ENCODE peak calls at places on chromosomes 1 and 21, in ten cellular contexts. One of them, this sample, is unnamed.

GRCh38 chr1:239736479-239736878 is 350.1 kb downstream of the CHRM3 start:
- DNase-seq in NB4: no peak
- DNase-seq in MCF 10A: no peak
- DNase-seq in adrenal gland: no peak
- DNase-seq in AG09319: no peak
- DNase-seq in cardiac muscle cell: no peak
- DNase-seq in mesothelial cell of epicardium: no peak
- DNase-seq in keratinocyte: no peak
- DNase-seq in fibroblast of pulmonary artery: no peak
- DNase-seq in IMR-90: no peak
- DNase-seq in this sample: no peak

GRCh38 chr1:207902566-207902965 is 8.4 kb downstream of the CD34 start:
- DNase-seq in fibroblast of pulmonary artery: no peak
- DNase-seq in adrenal gland: no peak
- DNase-seq in keratinocyte: no peak
- DNase-seq in IMR-90: no peak
- DNase-seq in mesothelial cell of epicardium: no peak
- DNase-seq in NB4: no peak
- DNase-seq in MCF 10A: no peak
- DNase-seq in cardiac muscle cell: no peak
- DNase-seq in AG09319: no peak
- DNase-seq in this sample: no peak

GRCh38 chr1:225946803-225947202 is 5.8 kb upstream of the LEFTY2 start:
- DNase-seq in NB4: no peak
- DNase-seq in IMR-90: no peak
- DNase-seq in AG09319: no peak
- DNase-seq in fibroblast of pulmonary artery: no peak
- DNase-seq in mesothelial cell of epicardium: no peak
- DNase-seq in adrenal gland: no peak
- DNase-seq in keratinocyte: no peak
- DNase-seq in cardiac muscle cell: no peak
- DNase-seq in MCF 10A: no peak
- DNase-seq in this sample: no peak

GRCh38 chr1:93769767-93770166 is 88.1 kb upstream of the BCAR3 start:
- DNase-seq in MCF 10A: no peak
- DNase-seq in AG09319: no peak
- DNase-seq in mesothelial cell of epicardium: no peak
- DNase-seq in cardiac muscle cell: no peak
- DNase-seq in keratinocyte: no peak
- DNase-seq in IMR-90: no peak
- DNase-seq in adrenal gland: no peak
- DNase-seq in NB4: no peak
- DNase-seq in fibroblast of pulmonary artery: no peak
- DNase-seq in this sample: no peak

GRCh38 chr1:204123376-204123775 is 28.5 kb downstream of the ETNK2 start:
- DNase-seq in keratinocyte: no peak
- DNase-seq in AG09319: no peak
- DNase-seq in fibroblast of pulmonary artery: no peak
- DNase-seq in mesothelial cell of epicardium: no peak
- DNase-seq in cardiac muscle cell: no peak
- DNase-seq in IMR-90: peak
- DNase-seq in NB4: peak
- DNase-seq in adrenal gland: no peak
- DNase-seq in MCF 10A: no peak
- DNase-seq in this sample: no peak

GRCh38 chr1:240562111-240562590 is 49.8 kb downstream of the GREM2 start:
- DNase-seq in AG09319: no peak
- DNase-seq in NB4: peak
- DNase-seq in adrenal gland: no peak
- DNase-seq in IMR-90: peak
- DNase-seq in mesothelial cell of epicardium: no peak
- DNase-seq in fibroblast of pulmonary artery: peak
- DNase-seq in keratinocyte: no peak
- DNase-seq in cardiac muscle cell: no peak
- DNase-seq in MCF 10A: peak
- DNase-seq in this sample: no peak

GRCh38 chr1:230866171-230866811 is 2.0 kb downstream of the C1orf198 start:
- DNase-seq in MCF 10A: no peak
- DNase-seq in IMR-90: no peak
- DNase-seq in fibroblast of pulmonary artery: no peak
- DNase-seq in cardiac muscle cell: no peak
- DNase-seq in mesothelial cell of epicardium: no peak
- DNase-seq in AG09319: no peak
- DNase-seq in adrenal gland: no peak
- DNase-seq in NB4: no peak
- DNase-seq in keratinocyte: no peak
- DNase-seq in this sample: no peak

GRCh38 chr21:16343776-16344175 is 614.0 kb downstream of the USP25 start:
- DNase-seq in MCF 10A: no peak
- DNase-seq in adrenal gland: no peak
- DNase-seq in AG09319: no peak
- DNase-seq in NB4: no peak
- DNase-seq in cardiac muscle cell: peak
- DNase-seq in IMR-90: no peak
- DNase-seq in fibroblast of pulmonary artery: no peak
- DNase-seq in mesothelial cell of epicardium: no peak
- DNase-seq in keratinocyte: no peak
- DNase-seq in this sample: no peak

GRCh38 chr1:206658264-206658980 is 23.1 kb downstream of the DYRK3 start:
- DNase-seq in fibroblast of pulmonary artery: no peak
- DNase-seq in adrenal gland: no peak
- DNase-seq in IMR-90: no peak
- DNase-seq in mesothelial cell of epicardium: no peak
- DNase-seq in AG09319: no peak
- DNase-seq in MCF 10A: no peak
- DNase-seq in NB4: peak
- DNase-seq in cardiac muscle cell: peak
- DNase-seq in keratinocyte: no peak
- DNase-seq in this sample: peak

GRCh38 chr1:41641483-41641829 is 157.0 kb upstream of the EDN2 start:
- DNase-seq in cardiac muscle cell: no peak
- DNase-seq in adrenal gland: no peak
- DNase-seq in MCF 10A: no peak
- DNase-seq in NB4: no peak
- DNase-seq in IMR-90: no peak
- DNase-seq in keratinocyte: no peak
- DNase-seq in AG09319: no peak
- DNase-seq in fibroblast of pulmonary artery: no peak
- DNase-seq in mesothelial cell of epicardium: no peak
- DNase-seq in this sample: no peak

GRCh38 chr1:156893048-156893953 is at the start of gene PEAR1:
- DNase-seq in AG09319: no peak
- DNase-seq in MCF 10A: no peak
- DNase-seq in IMR-90: peak
- DNase-seq in keratinocyte: no peak
- DNase-seq in mesothelial cell of epicardium: no peak
- DNase-seq in cardiac muscle cell: no peak
- DNase-seq in NB4: no peak
- DNase-seq in adrenal gland: peak
- DNase-seq in fibroblast of pulmonary artery: peak
- DNase-seq in this sample: no peak

GRCh38 chr1:29624320-29624719 is 388.0 kb downstream of the PTPRU start:
- DNase-seq in cardiac muscle cell: no peak
- DNase-seq in adrenal gland: no peak
- DNase-seq in mesothelial cell of epicardium: no peak
- DNase-seq in fibroblast of pulmonary artery: no peak
- DNase-seq in NB4: no peak
- DNase-seq in IMR-90: no peak
- DNase-seq in AG09319: no peak
- DNase-seq in keratinocyte: no peak
- DNase-seq in MCF 10A: no peak
- DNase-seq in this sample: no peak

GRCh38 chr1:224700915-224701531 is 84.9 kb downstream of the CNIH3 start:
- DNase-seq in cardiac muscle cell: peak
- DNase-seq in IMR-90: peak
- DNase-seq in mesothelial cell of epicardium: no peak
- DNase-seq in keratinocyte: no peak
- DNase-seq in fibroblast of pulmonary artery: peak
- DNase-seq in AG09319: no peak
- DNase-seq in MCF 10A: peak
- DNase-seq in adrenal gland: no peak
- DNase-seq in NB4: peak
- DNase-seq in this sample: no peak

GRCh38 chr1:20726932-20727745 is 5.4 kb downstream of the SH2D5 start:
- DNase-seq in IMR-90: no peak
- DNase-seq in keratinocyte: no peak
- DNase-seq in NB4: no peak
- DNase-seq in mesothelial cell of epicardium: no peak
- DNase-seq in fibroblast of pulmonary artery: no peak
- DNase-seq in MCF 10A: no peak
- DNase-seq in cardiac muscle cell: no peak
- DNase-seq in adrenal gland: peak
- DNase-seq in AG09319: no peak
- DNase-seq in this sample: no peak

GRCh38 chr1:228410015-228410414 is 3.4 kb upstream of the TRIM11 start:
- DNase-seq in IMR-90: peak
- DNase-seq in mesothelial cell of epicardium: no peak
- DNase-seq in keratinocyte: no peak
- DNase-seq in adrenal gland: peak
- DNase-seq in AG09319: no peak
- DNase-seq in cardiac muscle cell: no peak
- DNase-seq in MCF 10A: peak
- DNase-seq in fibroblast of pulmonary artery: peak
- DNase-seq in NB4: peak
- DNase-seq in this sample: no peak

GRCh38 chr21:25350056-25350455 is 257.2 kb downstream of the MRPL39 start:
- DNase-seq in IMR-90: peak
- DNase-seq in mesothelial cell of epicardium: no peak
- DNase-seq in MCF 10A: peak
- DNase-seq in fibroblast of pulmonary artery: peak
- DNase-seq in cardiac muscle cell: peak
- DNase-seq in adrenal gland: no peak
- DNase-seq in keratinocyte: no peak
- DNase-seq in NB4: peak
- DNase-seq in AG09319: no peak
- DNase-seq in this sample: no peak
- TF ChIP-seq CTCF in IMR-90: peak
- TF ChIP-seq CTCF in mesothelial cell of epicardium: no peak
- TF ChIP-seq CTCF in MCF 10A: peak
- TF ChIP-seq CTCF in fibroblast of pulmonary artery: peak
- TF ChIP-seq CTCF in cardiac muscle cell: peak
- TF ChIP-seq CTCF in adrenal gland: no peak
- TF ChIP-seq CTCF in keratinocyte: peak
- TF ChIP-seq CTCF in NB4: peak
- TF ChIP-seq CTCF in AG09319: peak
- TF ChIP-seq CTCF in this sample: no peak

GRCh38 chr1:59149435-59149834 is 147.5 kb upstream of the FGGY start:
- DNase-seq in NB4: no peak
- DNase-seq in IMR-90: no peak
- DNase-seq in keratinocyte: no peak
- DNase-seq in AG09319: no peak
- DNase-seq in fibroblast of pulmonary artery: no peak
- DNase-seq in mesothelial cell of epicardium: no peak
- DNase-seq in MCF 10A: no peak
- DNase-seq in cardiac muscle cell: no peak
- DNase-seq in adrenal gland: no peak
- DNase-seq in this sample: no peak

GRCh38 chr1:59143824-59144223 is 153.1 kb upstream of the FGGY start:
- DNase-seq in AG09319: no peak
- DNase-seq in keratinocyte: no peak
- DNase-seq in mesothelial cell of epicardium: no peak
- DNase-seq in fibroblast of pulmonary artery: peak
- DNase-seq in cardiac muscle cell: peak
- DNase-seq in IMR-90: peak
- DNase-seq in NB4: no peak
- DNase-seq in MCF 10A: no peak
- DNase-seq in adrenal gland: no peak
- DNase-seq in this sample: no peak

GRCh38 chr1:59146056-59146455 is 150.8 kb upstream of the FGGY start:
- DNase-seq in AG09319: no peak
- DNase-seq in adrenal gland: no peak
- DNase-seq in cardiac muscle cell: no peak
- DNase-seq in keratinocyte: no peak
- DNase-seq in IMR-90: no peak
- DNase-seq in fibroblast of pulmonary artery: no peak
- DNase-seq in mesothelial cell of epicardium: no peak
- DNase-seq in MCF 10A: no peak
- DNase-seq in NB4: no peak
- DNase-seq in this sample: no peak

GRCh38 chr1:59144959-59145358 is 151.9 kb upstream of the FGGY start:
- DNase-seq in MCF 10A: no peak
- DNase-seq in IMR-90: no peak
- DNase-seq in fibroblast of pulmonary artery: no peak
- DNase-seq in mesothelial cell of epicardium: no peak
- DNase-seq in AG09319: no peak
- DNase-seq in adrenal gland: no peak
- DNase-seq in NB4: no peak
- DNase-seq in keratinocyte: no peak
- DNase-seq in cardiac muscle cell: no peak
- DNase-seq in this sample: no peak

GRCh38 chr1:59146651-59147358 is 150.1 kb upstream of the FGGY start:
- DNase-seq in AG09319: no peak
- DNase-seq in IMR-90: peak
- DNase-seq in keratinocyte: no peak
- DNase-seq in cardiac muscle cell: peak
- DNase-seq in NB4: peak
- DNase-seq in adrenal gland: peak
- DNase-seq in MCF 10A: no peak
- DNase-seq in mesothelial cell of epicardium: no peak
- DNase-seq in fibroblast of pulmonary artery: peak
- DNase-seq in this sample: peak
- TF ChIP-seq CTCF in AG09319: peak
- TF ChIP-seq CTCF in IMR-90: peak
- TF ChIP-seq CTCF in keratinocyte: no peak
- TF ChIP-seq CTCF in cardiac muscle cell: peak
- TF ChIP-seq CTCF in NB4: peak
- TF ChIP-seq CTCF in adrenal gland: no peak
- TF ChIP-seq CTCF in MCF 10A: no peak
- TF ChIP-seq CTCF in mesothelial cell of epicardium: no peak
- TF ChIP-seq CTCF in fibroblast of pulmonary artery: peak
- TF ChIP-seq CTCF in this sample: peak

GRCh38 chr1:37622131-37622530 is 12.6 kb downstream of the RSPO1 start:
- DNase-seq in NB4: no peak
- DNase-seq in fibroblast of pulmonary artery: no peak
- DNase-seq in cardiac muscle cell: no peak
- DNase-seq in adrenal gland: no peak
- DNase-seq in AG09319: no peak
- DNase-seq in mesothelial cell of epicardium: no peak
- DNase-seq in keratinocyte: no peak
- DNase-seq in MCF 10A: no peak
- DNase-seq in IMR-90: no peak
- DNase-seq in this sample: no peak
- TF ChIP-seq CTCF in NB4: peak
- TF ChIP-seq CTCF in fibroblast of pulmonary artery: no peak
- TF ChIP-seq CTCF in cardiac muscle cell: no peak
- TF ChIP-seq CTCF in adrenal gland: no peak
- TF ChIP-seq CTCF in AG09319: no peak
- TF ChIP-seq CTCF in mesothelial cell of epicardium: no peak
- TF ChIP-seq CTCF in keratinocyte: no peak
- TF ChIP-seq CTCF in MCF 10A: no peak
- TF ChIP-seq CTCF in IMR-90: no peak
- TF ChIP-seq CTCF in this sample: no peak

GRCh38 chr1:11365744-11366387 is 92.9 kb downstream of the UBIAD1 start:
- DNase-seq in IMR-90: no peak
- DNase-seq in keratinocyte: no peak
- DNase-seq in fibroblast of pulmonary artery: no peak
- DNase-seq in MCF 10A: no peak
- DNase-seq in mesothelial cell of epicardium: no peak
- DNase-seq in cardiac muscle cell: no peak
- DNase-seq in NB4: peak
- DNase-seq in adrenal gland: no peak
- DNase-seq in AG09319: no peak
- DNase-seq in this sample: no peak

GRCh38 chr1:11358991-11359390 is 86.0 kb downstream of the UBIAD1 start:
- DNase-seq in cardiac muscle cell: no peak
- DNase-seq in AG09319: no peak
- DNase-seq in MCF 10A: no peak
- DNase-seq in IMR-90: no peak
- DNase-seq in keratinocyte: no peak
- DNase-seq in NB4: no peak
- DNase-seq in adrenal gland: no peak
- DNase-seq in fibroblast of pulmonary artery: no peak
- DNase-seq in mesothelial cell of epicardium: no peak
- DNase-seq in this sample: no peak

GRCh38 chr1:11364170-11364569 is 91.2 kb downstream of the UBIAD1 start:
- DNase-seq in keratinocyte: no peak
- DNase-seq in adrenal gland: no peak
- DNase-seq in mesothelial cell of epicardium: no peak
- DNase-seq in fibroblast of pulmonary artery: no peak
- DNase-seq in cardiac muscle cell: no peak
- DNase-seq in MCF 10A: no peak
- DNase-seq in IMR-90: no peak
- DNase-seq in AG09319: no peak
- DNase-seq in NB4: peak
- DNase-seq in this sample: no peak
- TF ChIP-seq CTCF in keratinocyte: peak
- TF ChIP-seq CTCF in adrenal gland: no peak
- TF ChIP-seq CTCF in mesothelial cell of epicardium: peak
- TF ChIP-seq CTCF in fibroblast of pulmonary artery: no peak
- TF ChIP-seq CTCF in cardiac muscle cell: no peak
- TF ChIP-seq CTCF in MCF 10A: peak
- TF ChIP-seq CTCF in IMR-90: peak
- TF ChIP-seq CTCF in AG09319: no peak
- TF ChIP-seq CTCF in NB4: peak
- TF ChIP-seq CTCF in this sample: peak